ENCODE peak calls at places on chromosomes 2 and 18, in four cellular contexts. U is pancreas, E is thyroid gland, Q is AG04449. T is an unnamed sample.
A peak's percentile ranks its signal among the peaks of the same experiment; 100 is the strongest.

GRCh38 chr18:62131305-62131909 is 55.4 kb downstream of the PIGN start:
- DNase-seq in U (peak; percentile 36), E (peak; percentile 39), Q (no peak), T (peak; percentile 4)

GRCh38 chr2:203893386-203893785 is 25.8 kb downstream of the CTLA4 start:
- DNase-seq in U (no peak), E (no peak), Q (no peak), T (no peak)

GRCh38 chr18:63111549-63112402 is 207.8 kb downstream of the BCL2 start:
- DNase-seq in U (no peak), E (peak; percentile 41), Q (no peak), T (no peak)

GRCh38 chr2:22691666-22692065 is 693.3 kb upstream of the KLHL29 start:
- DNase-seq in U (no peak), E (no peak), Q (no peak), T (no peak)

GRCh38 chr18:9665311-9665710 is 42.8 kb upstream of the RAB31 start:
- DNase-seq in U (no peak), E (no peak), Q (no peak), T (no peak)

GRCh38 chr18:33440384-33441043 is at the start of gene CCDC178:
- DNase-seq in U (peak; percentile 16), E (peak; percentile 51), Q (no peak), T (no peak)

GRCh38 chr18:35050638-35051287 is 9.6 kb downstream of the MAPRE2 start:
- DNase-seq in U (no peak), E (no peak), Q (no peak), T (no peak)

GRCh38 chr2:122734756-122735155 is 979.3 kb downstream of the TSN start:
- DNase-seq in U (no peak), E (no peak), Q (no peak), T (no peak)

GRCh38 chr18:32998285-32998684 is 225.5 kb upstream of the KLHL14 start:
- DNase-seq in U (no peak), E (no peak), Q (no peak), T (no peak)

GRCh38 chr2:145724499-145724898 is 1204.6 kb upstream of the ZEB2 start:
- DNase-seq in U (no peak), E (no peak), Q (no peak), T (no peak)

GRCh38 chr2:172995323-172996244 is 80.1 kb upstream of the MAP3K20 start:
- DNase-seq in U (no peak), E (no peak), Q (peak; percentile 92), T (peak; percentile 82)

GRCh38 chr2:74931940-74932339 is 26.5 kb upstream of the POLE4 start:
- DNase-seq in U (no peak), E (no peak), Q (no peak), T (no peak)

GRCh38 chr2:14831458-14831857 is 198.9 kb downstream of the LRATD1 start:
- DNase-seq in U (no peak), E (no peak), Q (no peak), T (no peak)

GRCh38 chr2:176415946-176416499 is 146.8 kb downstream of the MTX2 start:
- DNase-seq in U (no peak), E (no peak), Q (no peak), T (no peak)

GRCh38 chr2:181165199-181165868 is 184.9 kb downstream of the UBE2E3 start:
- DNase-seq in U (no peak), E (no peak), Q (no peak), T (no peak)

GRCh38 chr2:228227466-228227865 is 46.0 kb upstream of the SPHKAP start:
- DNase-seq in U (no peak), E (no peak), Q (no peak), T (no peak)

GRCh38 chr2:217360111-217360510 is 500.2 kb upstream of the TNP1 start:
- DNase-seq in U (no peak), E (peak; percentile 69), Q (no peak), T (no peak)

GRCh38 chr2:180747728-180748127 is 232.7 kb upstream of the UBE2E3 start:
- DNase-seq in U (no peak), E (no peak), Q (no peak), T (peak; percentile 46)

GRCh38 chr2:23606968-23607367 is 222.0 kb downstream of the KLHL29 start:
- DNase-seq in U (no peak), E (no peak), Q (peak; percentile 50), T (no peak)

GRCh38 chr18:36675076-36675475 is 153.7 kb downstream of the TPGS2 start:
- DNase-seq in U (no peak), E (no peak), Q (no peak), T (no peak)

GRCh38 chr18:36752929-36753865 is 75.6 kb downstream of the TPGS2 start:
- DNase-seq in U (no peak), E (no peak), Q (no peak), T (no peak)

GRCh38 chr18:63981719-63982118 is 11.8 kb downstream of the SERPINB8 start:
- DNase-seq in U (no peak), E (no peak), Q (no peak), T (no peak)

GRCh38 chr2:109720379-109721116 is 73.6 kb upstream of the RGPD5 start:
- DNase-seq in U (no peak), E (no peak), Q (no peak), T (no peak)

GRCh38 chr2:231925303-231926179 is 655 bp downstream of the NPPC start:
- DNase-seq in U (peak; percentile 69), E (peak; percentile 87), Q (peak; percentile 28), T (no peak)

DNA sequence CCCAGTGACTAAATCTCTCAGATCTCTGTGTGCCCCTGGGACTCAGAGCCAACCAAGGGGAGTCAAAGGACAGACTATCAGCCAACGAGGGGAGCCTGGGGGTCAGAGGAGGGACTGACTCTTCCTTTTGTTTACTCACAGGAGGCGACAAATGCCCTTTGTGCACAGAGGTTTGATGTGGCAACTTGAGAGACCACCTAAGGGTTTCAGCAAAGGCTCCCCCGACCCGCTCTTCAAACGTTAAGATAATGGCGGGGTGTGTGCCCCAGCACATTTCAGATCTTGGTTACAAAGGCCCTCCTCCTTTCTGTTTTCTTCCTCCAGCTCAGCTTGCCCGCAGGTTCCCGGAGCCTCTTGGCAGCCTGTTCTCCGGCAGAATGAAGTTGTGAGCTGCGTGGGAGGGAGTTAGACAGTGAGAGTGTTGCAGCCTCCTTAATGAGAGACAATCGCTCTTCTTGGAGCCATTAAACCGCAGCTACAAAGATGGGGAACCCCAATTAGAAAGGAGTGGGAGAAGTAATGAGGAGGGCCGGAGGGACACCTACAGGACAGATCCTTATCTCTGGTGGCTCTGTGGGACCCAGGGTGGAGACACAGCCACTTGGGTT is 76.2 kb downstream of the KIAA2012 start:
- DNase-seq in U (no peak), E (no peak), Q (no peak), T (no peak)
- TF ChIP-seq CTCF in U (no peak), E (no peak), Q (no peak), T (no peak)

GRCh38 chr18:59084286-59084779 is 55.4 kb upstream of the SEC11C start:
- DNase-seq in U (peak; percentile 44), E (peak; percentile 76), Q (peak; percentile 12), T (no peak)
- TF ChIP-seq CTCF in U (peak; percentile 74), E (peak; percentile 71), Q (peak; percentile 93), T (peak; percentile 89)

GRCh38 chr2:55419514-55420243 is at the start of gene CCDC88A:
- DNase-seq in U (peak; percentile 96), E (peak; percentile 92), Q (peak; percentile 89), T (peak; percentile 46)
- TF ChIP-seq CTCF in U (no peak), E (peak; percentile 16), Q (peak; percentile 5), T (peak; percentile 28)

GRCh38 chr2:70553334-70553583 is 367 bp downstream of the TGFA start:
- DNase-seq in U (peak; percentile 56), E (peak; percentile 73), Q (no peak), T (no peak)

GRCh38 chr2:70553584-70554337 is at the start of gene TGFA:
- DNase-seq in U (peak; percentile 89), E (peak; percentile 92), Q (no peak), T (no peak)

GRCh38 chr2:70552501-70553333 is 909 bp downstream of the TGFA start:
- DNase-seq in U (no peak), E (peak; percentile 12), Q (no peak), T (no peak)

GRCh38 chr2:70556608-70557007 is 3.0 kb upstream of the TGFA start:
- DNase-seq in U (no peak), E (no peak), Q (no peak), T (no peak)

DNA sequence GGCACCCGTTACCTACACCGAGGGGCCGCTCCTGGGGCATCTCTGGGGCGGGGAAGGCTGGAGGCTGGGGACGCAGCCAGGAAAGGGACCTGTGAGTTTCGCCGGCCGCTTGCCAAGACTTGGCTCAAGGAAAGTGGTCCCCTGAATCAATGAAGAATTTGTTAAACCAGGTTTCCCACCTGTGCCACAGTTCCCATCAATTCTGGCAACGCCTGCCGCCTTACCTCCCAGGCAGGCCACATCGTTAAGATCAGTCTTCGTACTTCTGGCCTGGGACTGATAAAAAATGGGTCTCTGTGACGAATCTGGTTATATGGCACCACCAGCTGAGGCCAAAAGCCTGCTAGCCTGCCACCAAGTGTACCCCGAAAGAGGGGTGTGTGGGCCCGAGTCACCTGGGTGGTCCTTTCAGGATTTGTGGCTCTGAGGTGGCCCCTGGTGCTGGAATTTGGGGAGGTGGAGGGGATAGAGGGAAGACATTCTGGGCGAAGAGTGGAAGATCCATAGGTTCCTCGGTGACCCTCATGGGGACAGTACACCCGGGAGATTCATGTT is 789 bp upstream of the TGFA start:
- DNase-seq in U (peak; percentile 13), E (no peak), Q (no peak), T (no peak)
- TF ChIP-seq CTCF in U (no peak), E (peak; percentile 56), Q (no peak), T (no peak)

GRCh38 chr2:7133521-7133920 is 216.3 kb downstream of the RNF144A start:
- DNase-seq in U (no peak), E (no peak), Q (no peak), T (no peak)
- TF ChIP-seq CTCF in U (no peak), E (no peak), Q (peak; percentile 45), T (peak; percentile 42)

GRCh38 chr2:53475766-53476165 is 291.8 kb upstream of the CHAC2 start:
- DNase-seq in U (no peak), E (no peak), Q (no peak), T (no peak)

GRCh38 chr2:53473762-53474161 is 293.8 kb upstream of the CHAC2 start:
- DNase-seq in U (peak; percentile 33), E (no peak), Q (no peak), T (no peak)

GRCh38 chr2:53475320-53475719 is 292.3 kb upstream of the CHAC2 start:
- DNase-seq in U (no peak), E (no peak), Q (no peak), T (peak; percentile 20)

GRCh38 chr2:53476800-53477199 is 290.8 kb upstream of the CHAC2 start:
- DNase-seq in U (no peak), E (no peak), Q (no peak), T (no peak)

DNA sequence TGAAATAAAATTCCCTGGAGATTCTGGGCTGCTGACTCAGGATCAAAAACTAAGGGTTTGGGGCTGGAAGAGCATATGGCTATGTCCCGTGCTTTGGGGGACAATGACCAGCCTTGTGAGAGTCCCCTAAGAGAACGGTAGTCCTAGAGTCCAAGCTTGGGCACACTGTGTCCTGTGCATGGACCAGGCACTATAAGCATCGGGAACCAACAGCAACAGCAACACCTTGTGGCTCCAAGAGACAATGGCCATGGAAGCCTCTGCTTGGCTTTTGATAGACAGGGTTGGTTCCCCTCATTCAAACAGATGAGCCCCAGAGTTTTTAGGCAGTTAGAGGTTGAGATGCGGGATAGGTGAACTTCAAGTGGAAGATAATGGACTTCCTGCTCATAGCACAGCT is 294.4 kb upstream of the CHAC2 start:
- DNase-seq in U (no peak), E (peak; percentile 12), Q (no peak), T (no peak)
- TF ChIP-seq CTCF in U (no peak), E (peak; percentile 39), Q (peak; percentile 2), T (peak; percentile 36)

GRCh38 chr18:56314396-56314795 is 324.0 kb downstream of the TXNL1 start:
- DNase-seq in U (peak; percentile 11), E (peak; percentile 9), Q (no peak), T (no peak)
- TF ChIP-seq CTCF in U (no peak), E (no peak), Q (no peak), T (peak; percentile 13)

GRCh38 chr2:69271831-69272257 is 115.2 kb downstream of the GFPT1 start:
- DNase-seq in U (no peak), E (no peak), Q (no peak), T (no peak)
- TF ChIP-seq CTCF in U (no peak), E (no peak), Q (no peak), T (no peak)